ENCODE peak calls at places on chromosome 2, in six cellular contexts. I is CD8-positive, alpha-beta T cell; K is PC-9; E is gastrocnemius medialis; L is cardiac muscle cell; D is fibroblast of lung. P is an unnamed sample.

GRCh38 chr2:80075719-80076118 is 228.8 kb downstream of the LRRTM1 start:
- DNase-seq in I (no peak), K (no peak), E (no peak), L (no peak), D (no peak), P (no peak)

GRCh38 chr2:182592691-182593393 is 123.2 kb upstream of the DNAJC10 start:
- DNase-seq in L (no peak), K (no peak), I (no peak), D (no peak), E (no peak), P (no peak)

GRCh38 chr2:1137992-1138391 is 187.3 kb downstream of the SNTG2 start:
- DNase-seq in D (no peak), I (no peak), E (no peak), L (no peak), K (no peak), P (no peak)

GRCh38 chr2:8193686-8194615 is 487.9 kb upstream of the ID2 start:
- DNase-seq in E (no peak), L (no peak), D (no peak), K (no peak), I (no peak), P (no peak)

GRCh38 chr2:201450910-201451329 is 338 bp downstream of the TRAK2 start:
- DNase-seq in K (no peak), E (peak; percentile 25), D (peak; percentile 57), I (no peak), L (no peak), P (no peak)

GRCh38 chr2:149901231-149901859 is 313.8 kb upstream of the MMADHC start:
- DNase-seq in E (no peak), L (no peak), D (no peak), I (no peak), K (no peak), P (no peak)

GRCh38 chr2:6492573-6492972 is 373.1 kb downstream of the CMPK2 start:
- DNase-seq in D (no peak), K (no peak), I (no peak), L (no peak), E (no peak), P (no peak)

GRCh38 chr2:169507698-169508097 is 1.8 kb upstream of the KLHL41 start:
- DNase-seq in D (peak; percentile 85), E (no peak), I (no peak), K (peak; percentile 77), L (no peak), P (no peak)

GRCh38 chr2:21256006-21256405 is 132.2 kb downstream of the TDRD15 start:
- DNase-seq in I (no peak), D (no peak), K (no peak), L (no peak), E (peak; percentile 20), P (peak; percentile 67)

GRCh38 chr2:240739797-240740196 is 48.1 kb downstream of the AQP12A start:
- DNase-seq in L (no peak), E (no peak), D (no peak), K (no peak), I (peak; percentile 24), P (no peak)

GRCh38 chr2:15159751-15160177 is 401.4 kb downstream of the NBAS start:
- DNase-seq in L (peak; percentile 36), I (no peak), E (no peak), D (peak; percentile 77), K (no peak), P (no peak)

GRCh38 chr2:212042562-212042961 is 496.0 kb downstream of the ERBB4 start:
- DNase-seq in I (no peak), L (no peak), E (no peak), K (no peak), D (no peak), P (no peak)

GRCh38 chr2:54589340-54590215 is 133.5 kb downstream of the SPTBN1 start:
- DNase-seq in K (peak; percentile 69), L (no peak), D (peak; percentile 30), I (peak; percentile 48), E (no peak), P (no peak)

GRCh38 chr2:174014699-174015070 is 49.5 kb upstream of the SP3 start:
- DNase-seq in K (no peak), E (no peak), L (no peak), I (no peak), D (no peak), P (no peak)

GRCh38 chr2:128770143-128771080 is 451.7 kb upstream of the HS6ST1 start:
- DNase-seq in D (no peak), E (no peak), K (no peak), L (no peak), I (no peak), P (no peak)

GRCh38 chr2:197198890-197199289 is 111.7 kb downstream of the ANKRD44 start:
- DNase-seq in I (peak; percentile 87), E (peak; percentile 6), L (no peak), D (no peak), K (no peak), P (peak; percentile 76)

GRCh38 chr2:225378984-225379383 is 20.5 kb upstream of the NYAP2 start:
- DNase-seq in K (no peak), D (no peak), I (no peak), E (no peak), L (no peak), P (no peak)

GRCh38 chr2:150274108-150274507 is 213.4 kb downstream of the RND3 start:
- DNase-seq in E (no peak), D (no peak), I (no peak), K (no peak), L (no peak), P (no peak)

DNA sequence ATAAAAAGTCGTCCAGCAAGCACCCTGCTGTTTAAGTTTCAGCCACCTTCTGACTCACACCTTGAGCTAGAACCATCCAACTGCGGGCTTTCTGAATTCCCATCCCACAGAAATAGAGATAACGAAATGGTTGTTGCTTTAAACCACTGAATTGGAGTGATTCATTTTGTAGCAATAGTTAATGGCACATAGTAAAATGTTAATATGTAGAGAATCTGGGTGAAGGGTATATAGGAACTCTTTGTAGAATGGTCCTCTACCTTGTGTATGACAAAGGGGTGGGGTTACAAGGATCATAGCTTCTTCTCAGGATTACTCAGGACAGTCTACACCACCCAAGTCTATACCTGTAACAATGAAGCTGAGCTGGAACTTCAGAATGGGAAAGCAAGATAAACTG is 2.4 kb upstream of the MAPRE3 start:
- DNase-seq in I (no peak), L (no peak), D (no peak), E (no peak), K (peak; percentile 96), P (no peak)
- H3K4me1 ChIP-seq in I (peaks cover 9% of the 10 kb centered on the region), L (peaks cover 13% of the 10 kb centered on the region), D (peaks cover 6% of the 10 kb centered on the region), E (peaks cover 24% of the 10 kb centered on the region), K (peaks cover 60% of the 10 kb centered on the region), P (no peaks in the 10 kb centered on the region)

DNA sequence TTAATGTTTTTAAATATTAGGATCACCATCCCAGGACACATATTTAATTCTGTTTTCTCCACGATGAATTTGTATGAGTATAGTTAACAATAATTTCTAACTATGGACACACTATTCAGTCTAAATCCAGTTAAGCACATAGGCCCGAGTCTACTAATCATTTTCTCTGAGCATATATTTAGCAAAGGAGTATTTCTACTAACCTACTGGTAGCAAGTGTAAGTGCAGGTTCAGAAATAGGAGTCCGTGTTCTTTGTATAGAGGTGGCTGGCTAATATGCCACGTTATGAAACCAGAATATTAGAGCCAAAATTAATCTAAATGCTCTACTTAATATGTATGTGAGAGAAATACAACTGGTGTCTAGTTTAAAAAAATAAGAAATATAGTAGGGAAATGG is 416.6 kb upstream of the NXPH2 start:
- DNase-seq in I (no peak), E (no peak), L (no peak), D (no peak), K (no peak), P (no peak)
- TF ChIP-seq CTCF in I (no peak), E (no peak), L (no peak), D (no peak), K (no peak), P (no peak)

DNA sequence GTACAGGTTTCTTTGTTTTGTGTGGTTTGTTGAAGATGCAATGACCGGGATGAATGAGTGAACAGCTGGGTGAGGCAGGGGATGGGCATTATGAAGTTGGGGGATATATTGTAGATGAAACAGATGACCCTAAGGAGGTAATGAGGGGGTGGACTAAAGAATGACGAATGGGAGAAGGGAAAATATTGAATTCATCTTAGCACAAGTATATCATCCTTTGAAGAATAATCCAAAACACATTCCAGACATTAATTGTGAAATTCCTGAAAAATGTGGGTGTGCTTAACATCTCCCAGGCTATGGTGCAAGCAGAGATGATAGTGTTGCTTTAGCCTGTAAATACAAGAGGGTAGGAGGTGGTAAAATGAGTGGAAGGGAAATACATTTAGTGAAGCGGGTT is 5.8 kb downstream of the CRIM1 start:
- DNase-seq in K (peak; percentile 43), D (no peak), I (no peak), E (no peak), L (no peak), P (no peak)
- H3K4me1 ChIP-seq in K (peaks cover 58% of the 10 kb centered on the region), D (peaks cover 23% of the 10 kb centered on the region), I (peaks cover 23% of the 10 kb centered on the region), E (peaks cover 79% of the 10 kb centered on the region), L (peaks cover 2% of the 10 kb centered on the region), P (peaks cover 78% of the 10 kb centered on the region)

DNA sequence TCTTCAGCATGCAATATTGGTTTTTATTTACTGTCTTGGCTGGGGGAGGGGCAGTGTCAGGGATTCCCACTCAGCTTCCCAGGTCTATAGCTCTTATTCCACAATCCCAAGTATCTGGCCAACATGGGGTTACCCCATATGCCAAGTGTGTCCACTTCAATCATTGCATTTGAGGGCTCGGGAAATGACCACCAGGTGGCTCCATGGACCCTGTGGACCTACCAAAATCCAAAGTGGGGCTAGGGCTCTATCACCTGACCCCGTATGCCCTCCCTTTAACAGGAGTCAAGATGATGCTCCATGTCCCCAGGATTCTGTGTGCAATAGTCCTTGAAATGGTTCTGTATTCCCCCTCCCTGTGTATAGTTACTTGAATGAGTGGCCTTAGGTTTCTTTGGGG is 12.1 kb upstream of the TRAF3IP1 start:
- DNase-seq in L (no peak), K (no peak), E (no peak), D (no peak), I (no peak), P (no peak)
- TF ChIP-seq CTCF in L (no peak), K (peak; percentile 62), E (peak; percentile 60), D (peak; percentile 29), I (no peak), P (no peak)

DNA sequence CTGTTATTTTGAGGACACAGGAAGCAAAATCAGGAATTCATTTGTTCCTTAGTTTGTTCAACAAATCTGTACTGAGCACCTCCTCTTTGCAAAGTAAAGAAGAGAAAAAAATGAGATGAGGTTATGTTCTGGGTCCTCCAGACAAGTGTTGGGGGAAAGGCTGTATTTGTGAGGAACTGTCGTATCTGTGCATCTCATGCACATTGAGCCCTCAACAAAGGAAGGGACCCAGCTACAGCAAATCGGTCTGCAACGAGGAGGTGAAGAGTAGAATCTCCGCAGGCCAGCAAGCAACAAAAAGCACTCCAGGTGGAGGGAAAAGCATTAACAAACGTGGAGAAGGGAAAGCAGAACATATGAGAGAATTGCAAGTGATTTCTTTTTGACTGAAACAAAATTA is 143.0 kb upstream of the CYP1B1 start:
- DNase-seq in E (no peak), I (no peak), L (no peak), K (no peak), D (no peak), P (no peak)
- H3K4me1 ChIP-seq in E (no peaks in the 10 kb centered on the region), I (peaks cover 4% of the 10 kb centered on the region), L (peaks cover 16% of the 10 kb centered on the region), K (peaks cover 37% of the 10 kb centered on the region), D (no peaks in the 10 kb centered on the region), P (no peaks in the 10 kb centered on the region)

P was measured in tibial artery.